ENCODE peak calls at places on chromosomes 16 and 17, in four cellular contexts. One of them, this sample, is unnamed.

GRCh38 chr16:13343981-13344380 is 442.6 kb downstream of the SHISA9 start:
- DNase-seq in HepG2: no peak
- DNase-seq in H1: no peak
- DNase-seq in GM12878: no peak
- DNase-seq in this sample: no peak

GRCh38 chr16:78289368-78289767 is 189.9 kb downstream of the WWOX start:
- DNase-seq in HepG2: no peak
- DNase-seq in H1: no peak
- DNase-seq in GM12878: no peak
- DNase-seq in this sample: no peak

GRCh38 chr17:75125984-75126383 is 5.6 kb downstream of the NT5C start:
- DNase-seq in HepG2: no peak
- DNase-seq in H1: no peak
- DNase-seq in GM12878: no peak
- DNase-seq in this sample: no peak

GRCh38 chr17:73801455-73802100 is 157.3 kb upstream of the SDK2 start:
- DNase-seq in HepG2: no peak
- DNase-seq in H1: no peak
- DNase-seq in GM12878: no peak
- DNase-seq in this sample: no peak

GRCh38 chr16:10322723-10323527 is 62.9 kb upstream of the ATF7IP2 start:
- DNase-seq in HepG2: peak
- DNase-seq in H1: no peak
- DNase-seq in GM12878: no peak
- DNase-seq in this sample: no peak

GRCh38 chr16:12119562-12119961 is 143.0 kb downstream of the SNX29 start:
- DNase-seq in HepG2: no peak
- DNase-seq in H1: no peak
- DNase-seq in GM12878: no peak
- DNase-seq in this sample: no peak

GRCh38 chr16:48617711-48618148 is 7.8 kb upstream of the N4BP1 start:
- DNase-seq in HepG2: no peak
- DNase-seq in H1: no peak
- DNase-seq in GM12878: no peak
- DNase-seq in this sample: no peak

GRCh38 chr17:343211-343610 is 9.4 kb downstream of the RPH3AL start:
- DNase-seq in HepG2: no peak
- DNase-seq in H1: no peak
- DNase-seq in GM12878: no peak
- DNase-seq in this sample: no peak

GRCh38 chr17:76987486-76987885 is 119.3 kb downstream of the MGAT5B start:
- DNase-seq in HepG2: no peak
- DNase-seq in H1: no peak
- DNase-seq in GM12878: no peak
- DNase-seq in this sample: no peak

GRCh38 chr16:75580-76501 is 2.2 kb upstream of the MPG start:
- DNase-seq in HepG2: peak
- DNase-seq in H1: no peak
- DNase-seq in GM12878: no peak
- DNase-seq in this sample: no peak

GRCh38 chr17:30290696-30291570 is 811 bp downstream of the BLMH start:
- DNase-seq in HepG2: peak
- DNase-seq in H1: no peak
- DNase-seq in GM12878: no peak
- DNase-seq in this sample: peak

DNA sequence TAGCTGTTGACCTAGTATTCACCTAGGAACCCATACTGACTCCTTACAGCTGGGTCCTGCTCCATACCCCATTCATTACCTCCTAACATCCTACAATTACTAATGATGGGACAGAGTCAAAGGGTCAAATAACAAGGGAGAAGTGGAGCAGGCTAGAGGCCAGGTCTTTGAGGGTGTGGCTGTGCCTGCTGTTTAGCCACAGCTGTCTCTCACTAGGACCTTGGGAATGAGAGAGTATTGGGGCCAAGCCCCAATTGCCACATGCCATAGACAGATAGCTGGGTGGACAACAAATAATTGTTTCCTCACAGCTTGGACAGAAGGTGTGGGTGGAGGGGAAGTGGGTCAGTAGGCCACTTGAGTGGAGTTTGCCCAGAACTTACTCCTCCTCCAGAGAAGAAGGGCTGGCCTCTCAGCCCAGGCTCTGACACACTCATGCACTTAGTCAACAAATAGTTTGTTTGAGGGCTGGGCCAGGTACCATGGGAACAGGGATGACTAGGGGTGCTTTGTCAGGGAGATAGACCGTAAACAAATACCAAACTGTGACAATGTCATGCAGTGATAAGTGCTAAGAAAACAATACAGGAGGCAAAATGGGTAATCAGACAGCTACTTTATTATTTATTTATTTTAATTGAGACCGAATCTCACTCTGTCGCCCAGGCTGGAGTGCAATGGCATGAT is 10.2 kb upstream of the CENPT start:
- DNase-seq in HepG2: peak
- DNase-seq in H1: no peak
- DNase-seq in GM12878: no peak
- DNase-seq in this sample: peak
- TF ChIP-seq SUZ12 in HepG2: no peak
- TF ChIP-seq SUZ12 in H1: no peak
- TF ChIP-seq SUZ12 in GM12878: no peak
- TF ChIP-seq SUZ12 in this sample: no peak

GRCh38 chr17:67506966-67507365 is 129.9 kb downstream of the PITPNC1 start:
- DNase-seq in HepG2: no peak
- DNase-seq in H1: no peak
- DNase-seq in GM12878: no peak
- DNase-seq in this sample: no peak
- TF ChIP-seq YY1 in HepG2: no peak
- TF ChIP-seq YY1 in H1: no peak
- TF ChIP-seq YY1 in GM12878: no peak
- TF ChIP-seq YY1 in this sample: no peak

GRCh38 chr16:84007946-84008345 is 34.6 kb downstream of the SLC38A8 start:
- DNase-seq in HepG2: no peak
- DNase-seq in H1: no peak
- DNase-seq in GM12878: no peak
- DNase-seq in this sample: no peak
- TF ChIP-seq SUZ12 in HepG2: no peak
- TF ChIP-seq SUZ12 in H1: no peak
- TF ChIP-seq SUZ12 in GM12878: no peak
- TF ChIP-seq SUZ12 in this sample: no peak

GRCh38 chr16:89242795-89243200 is 25.3 kb downstream of the ZNF778 start:
- DNase-seq in HepG2: no peak
- DNase-seq in H1: no peak
- DNase-seq in GM12878: no peak
- DNase-seq in this sample: no peak

GRCh38 chr16:89246903-89247733 is 29.6 kb downstream of the ZNF778 start:
- DNase-seq in HepG2: peak
- DNase-seq in H1: peak
- DNase-seq in GM12878: peak
- DNase-seq in this sample: peak

GRCh38 chr16:89243664-89244063 is 26.2 kb downstream of the ZNF778 start:
- DNase-seq in HepG2: no peak
- DNase-seq in H1: no peak
- DNase-seq in GM12878: no peak
- DNase-seq in this sample: no peak

GRCh38 chr16:89246383-89246902 is 28.9 kb downstream of the ZNF778 start:
- DNase-seq in HepG2: peak
- DNase-seq in H1: no peak
- DNase-seq in GM12878: no peak
- DNase-seq in this sample: no peak

GRCh38 chr16:89244754-89245153 is 27.3 kb downstream of the ZNF778 start:
- DNase-seq in HepG2: no peak
- DNase-seq in H1: no peak
- DNase-seq in GM12878: no peak
- DNase-seq in this sample: no peak
- TF ChIP-seq YY1 in HepG2: no peak
- TF ChIP-seq YY1 in H1: no peak
- TF ChIP-seq YY1 in GM12878: no peak
- TF ChIP-seq YY1 in this sample: no peak

DNA sequence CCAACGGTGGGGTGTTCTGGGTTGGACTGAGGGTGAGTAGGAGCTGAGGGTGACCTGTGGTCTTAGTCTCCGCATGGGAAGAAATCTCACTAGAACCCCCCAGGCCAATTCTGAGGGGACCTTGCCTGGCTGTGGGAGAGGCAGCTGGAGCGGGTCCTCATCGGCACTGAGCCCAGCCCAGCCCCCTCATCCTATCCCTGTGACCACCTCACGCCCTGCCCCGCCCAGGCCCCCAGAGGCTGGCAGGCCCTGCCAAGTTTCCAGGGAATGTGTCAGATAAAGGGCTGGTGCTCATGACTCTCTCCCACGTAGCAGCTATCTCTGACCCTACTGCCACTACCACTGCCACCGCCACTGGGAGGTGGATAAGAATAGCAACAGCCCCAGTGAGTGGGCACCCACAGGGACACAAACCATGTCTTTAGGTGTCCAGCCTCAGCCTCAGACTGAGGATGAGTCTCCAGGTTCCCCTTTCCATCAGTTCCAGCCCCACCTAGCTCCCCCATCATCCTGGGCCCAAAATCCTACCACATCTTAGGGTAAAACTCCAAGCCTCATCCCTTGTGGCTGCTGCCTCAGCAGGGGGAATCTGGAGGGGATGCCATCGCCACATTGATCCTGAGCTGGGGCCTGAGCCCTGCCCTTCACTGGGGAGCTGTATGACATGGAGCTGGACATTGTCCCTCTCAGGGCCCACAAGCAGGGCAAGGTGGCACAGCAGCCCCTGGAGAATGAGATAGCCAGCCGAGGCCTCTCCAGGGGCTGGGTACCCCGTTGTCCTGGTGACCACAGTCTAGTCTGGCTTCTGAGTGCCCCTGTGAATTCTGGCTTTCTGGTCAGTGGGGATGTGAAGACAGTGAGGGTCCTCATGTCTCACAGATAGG is 14.9 kb downstream of the CDH16 start:
- DNase-seq in HepG2: no peak
- DNase-seq in H1: no peak
- DNase-seq in GM12878: no peak
- DNase-seq in this sample: no peak
- TF ChIP-seq SUZ12 in HepG2: no peak
- TF ChIP-seq SUZ12 in H1: no peak
- TF ChIP-seq SUZ12 in GM12878: no peak
- TF ChIP-seq SUZ12 in this sample: no peak

DNA sequence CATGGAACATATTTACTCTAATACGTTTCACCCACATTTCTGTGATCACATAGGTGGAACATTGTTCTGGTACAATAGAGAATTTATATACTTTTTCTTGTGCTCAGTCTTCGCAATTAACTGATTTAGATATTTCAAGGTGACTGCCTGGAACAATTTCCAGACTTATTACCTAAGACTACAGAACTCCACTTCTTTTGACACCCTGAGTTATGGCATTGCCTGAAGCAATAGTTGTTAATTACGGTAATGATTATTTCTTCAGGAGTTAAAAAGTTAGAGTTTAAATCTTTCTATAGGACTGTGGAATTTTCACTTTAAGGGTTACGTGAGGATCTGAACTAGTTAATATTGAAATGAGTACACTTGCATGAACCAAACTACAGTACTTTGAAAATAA is 74.8 kb downstream of the MAP2K6 start:
- DNase-seq in HepG2: no peak
- DNase-seq in H1: no peak
- DNase-seq in GM12878: no peak
- DNase-seq in this sample: no peak
- TF ChIP-seq YY1 in HepG2: no peak
- TF ChIP-seq YY1 in H1: no peak
- TF ChIP-seq YY1 in GM12878: no peak
- TF ChIP-seq YY1 in this sample: no peak

DNA sequence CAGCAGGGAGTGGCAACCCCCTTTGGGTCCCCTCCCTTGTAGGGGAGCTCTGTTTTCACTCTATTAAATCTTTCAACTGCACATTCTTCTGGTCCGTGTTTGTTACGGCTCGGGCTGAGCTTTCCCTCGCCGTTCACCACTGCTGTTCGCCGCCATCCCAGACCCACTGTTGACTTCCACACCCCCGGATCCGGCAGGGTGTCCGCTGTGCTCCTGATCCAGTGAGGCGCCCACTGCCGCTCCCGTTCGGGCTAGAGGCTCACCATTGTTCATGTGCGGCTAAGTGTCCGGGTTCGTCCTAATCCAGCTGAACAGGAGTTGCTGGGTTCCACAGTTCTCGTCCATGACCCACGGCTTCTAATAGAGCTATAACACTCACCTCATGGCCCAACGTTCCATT is 408.1 kb downstream of the KCNJ2 start:
- DNase-seq in HepG2: no peak
- DNase-seq in H1: no peak
- DNase-seq in GM12878: no peak
- DNase-seq in this sample: no peak
- TF ChIP-seq SUZ12 in HepG2: no peak
- TF ChIP-seq SUZ12 in H1: no peak
- TF ChIP-seq SUZ12 in GM12878: no peak
- TF ChIP-seq SUZ12 in this sample: no peak

GRCh38 chr17:55416470-55417052 is 5.1 kb downstream of the MMD start:
- DNase-seq in HepG2: no peak
- DNase-seq in H1: no peak
- DNase-seq in GM12878: no peak
- DNase-seq in this sample: no peak
- TF ChIP-seq YY1 in HepG2: no peak
- TF ChIP-seq YY1 in H1: no peak
- TF ChIP-seq YY1 in GM12878: no peak
- TF ChIP-seq YY1 in this sample: no peak

This sample was measured in NT2/D1.